ENCODE peak calls at places on chromosomes 7 and 10, in six cellular contexts. L is hypothalamus; P is glomerular endothelial cell; Q is stimulated activated CD8-positive, alpha-beta memory T cell treated with anti-CD3 and anti-CD28 coated beads, Interleukin-15, amount 100 ng/mL, for 24 hours; U is GM19239; J is GM18507. Y is an unnamed sample.

GRCh38 chr7:105011771-105012502 is 2.1 kb upstream of the KMT2E start:
- DNase-seq in L (no peak), P (no peak), Q (no peak), U (no peak), J (no peak), Y (no peak)

GRCh38 chr7:70303309-70303708 is 705.0 kb downstream of the AUTS2 start:
- DNase-seq in L (no peak), P (no peak), Q (no peak), U (no peak), J (no peak), Y (no peak)

GRCh38 chr7:44324204-44325126 is 929 bp downstream of the CAMK2B start:
- DNase-seq in L (no peak), P (no peak), Q (no peak), U (no peak), J (no peak), Y (no peak)

GRCh38 chr10:104301907-104302690 is 33.1 kb downstream of the GSTO2 start:
- DNase-seq in L (no peak), P (no peak), Q (no peak), U (no peak), J (no peak), Y (no peak)

GRCh38 chr7:154913645-154914579 is 89.0 kb downstream of the PAXIP1 start:
- DNase-seq in L (peak), P (peak), Q (peak), U (peak), J (peak), Y (no peak)

GRCh38 chr10:62462456-62462855 is 88.3 kb downstream of the ZNF365 start:
- DNase-seq in L (no peak), P (no peak), Q (no peak), U (no peak), J (no peak), Y (no peak)

GRCh38 chr7:46937826-46938225 is 644.1 kb downstream of the TNS3 start:
- DNase-seq in L (no peak), P (no peak), Q (no peak), U (no peak), J (no peak), Y (no peak)

GRCh38 chr10:34137955-34138354 is 677.1 kb downstream of the PARD3 start:
- DNase-seq in L (no peak), P (no peak), Q (no peak), U (no peak), J (no peak), Y (no peak)

GRCh38 chr10:62946278-62946677 is 130.1 kb upstream of the EGR2 start:
- DNase-seq in L (no peak), P (no peak), Q (no peak), U (no peak), J (no peak), Y (no peak)

GRCh38 chr7:29864668-29865067 is 58.4 kb downstream of the WIPF3 start:
- DNase-seq in L (no peak), P (no peak), Q (no peak), U (no peak), J (no peak), Y (no peak)

GRCh38 chr7:124781418-124781817 is 15.8 kb upstream of the GPR37 start:
- DNase-seq in L (no peak), P (no peak), Q (no peak), U (no peak), J (no peak), Y (no peak)

GRCh38 chr10:31192475-31192874 is 126.5 kb upstream of the ZEB1 start:
- DNase-seq in L (no peak), P (no peak), Q (no peak), U (no peak), J (no peak), Y (no peak)

GRCh38 chr7:143284591-143285453 is at the start of gene TMEM139:
- DNase-seq in L (no peak), P (no peak), Q (no peak), U (no peak), J (no peak), Y (no peak)

GRCh38 chr10:79081353-79082034 is 12.7 kb downstream of the ZMIZ1 start:
- DNase-seq in L (no peak), P (no peak), Q (no peak), U (no peak), J (no peak), Y (no peak)

GRCh38 chr10:122782911-122783310 is 62.7 kb downstream of the CUZD1 start:
- DNase-seq in L (no peak), P (no peak), Q (no peak), U (no peak), J (no peak), Y (no peak)

GRCh38 chr10:131670341-131670740 is 230.5 kb upstream of the PPP2R2D start:
- DNase-seq in L (no peak), P (no peak), Q (no peak), U (no peak), J (no peak), Y (no peak)

GRCh38 chr10:103842605-103843004 is 12.8 kb downstream of the SH3PXD2A start:
- DNase-seq in L (no peak), P (no peak), Q (no peak), U (no peak), J (no peak), Y (no peak)

GRCh38 chr7:112462236-112462635 is 12.0 kb downstream of the IFRD1 start:
- DNase-seq in L (no peak), P (no peak), Q (no peak), U (no peak), J (no peak), Y (no peak)

GRCh38 chr7:152922318-152923081 is 162.9 kb downstream of the ACTR3B start:
- DNase-seq in L (no peak), P (no peak), Q (no peak), U (no peak), J (no peak), Y (no peak)

GRCh38 chr7:93736970-93737369 is 153.6 kb downstream of the TFPI2 start:
- DNase-seq in L (no peak), P (no peak), Q (no peak), U (no peak), J (no peak), Y (no peak)

GRCh38 chr7:79770970-79771369 is 317.5 kb upstream of the MAGI2 start:
- DNase-seq in L (no peak), P (no peak), Q (no peak), U (no peak), J (no peak), Y (no peak)

GRCh38 chr7:26553128-26553527 is 261.5 kb downstream of the SNX10 start:
- DNase-seq in L (no peak), P (no peak), Q (no peak), U (no peak), J (no peak), Y (no peak)

GRCh38 chr7:65397730-65398142 is 24.1 kb downstream of the ZNF92 start:
- DNase-seq in L (no peak), P (no peak), Q (no peak), U (no peak), J (no peak), Y (no peak)

GRCh38 chr7:143504937-143505297 is 27.2 kb downstream of the TAS2R41 start:
- DNase-seq in L (no peak), P (no peak), Q (no peak), U (no peak), J (no peak), Y (no peak)

GRCh38 chr10:11345224-11346054 is 266.0 kb downstream of the USP6NL start:
- DNase-seq in L (no peak), P (no peak), Q (no peak), U (no peak), J (no peak), Y (peak)

GRCh38 chr10:17229967-17230682 is 2.1 kb downstream of the VIM start:
- DNase-seq in L (no peak), P (no peak), Q (peak), U (peak), J (peak), Y (peak)

GRCh38 chr10:86244296-86244695 is 122.3 kb downstream of the GRID1 start:
- DNase-seq in L (no peak), P (no peak), Q (no peak), U (no peak), J (no peak), Y (no peak)

GRCh38 chr7:82362129-82362528 is 81.4 kb downstream of the CACNA2D1 start:
- DNase-seq in L (no peak), P (no peak), Q (no peak), U (no peak), J (no peak), Y (no peak)

GRCh38 chr10:50310560-50311174 is 59.4 kb upstream of the ASAH2 start:
- DNase-seq in L (no peak), P (no peak), Q (no peak), U (no peak), J (no peak), Y (no peak)

GRCh38 chr10:125160856-125161569 is 650 bp upstream of the CTBP2 start:
- DNase-seq in L (peak), P (no peak), Q (no peak), U (no peak), J (no peak), Y (no peak)

GRCh38 chr10:28815681-28816080 is 138.4 kb downstream of the BAMBI start:
- DNase-seq in L (no peak), P (no peak), Q (no peak), U (no peak), J (no peak), Y (no peak)

GRCh38 chr10:69787681-69788080 is 14.0 kb upstream of the COL13A1 start:
- DNase-seq in L (no peak), P (no peak), Q (no peak), U (no peak), J (no peak), Y (no peak)

GRCh38 chr7:55569797-55570196 is 2.5 kb downstream of the VOPP1 start:
- DNase-seq in L (no peak), P (no peak), Q (no peak), U (no peak), J (no peak), Y (no peak)

GRCh38 chr10:91756286-91756685 is 41.9 kb upstream of the TNKS2 start:
- DNase-seq in L (no peak), P (no peak), Q (no peak), U (no peak), J (no peak), Y (no peak)

GRCh38 chr10:61130366-61130765 is 186.4 kb upstream of the RHOBTB1 start:
- DNase-seq in L (no peak), P (no peak), Q (no peak), U (no peak), J (no peak), Y (no peak)

GRCh38 chr10:44395902-44396670 is 11.2 kb upstream of the CXCL12 start:
- DNase-seq in L (no peak), P (no peak), Q (no peak), U (no peak), J (no peak), Y (no peak)

GRCh38 chr10:73814896-73815718 is 3.7 kb upstream of the NDST2 start:
- DNase-seq in L (no peak), P (no peak), Q (no peak), U (no peak), J (no peak), Y (no peak)

GRCh38 chr10:48493083-48493871 is 111.6 kb downstream of the ARHGAP22 start:
- DNase-seq in L (no peak), P (no peak), Q (no peak), U (no peak), J (no peak), Y (no peak)